ENCODE peak calls at places on chromosomes 4 and X, in nine cellular contexts. M is AG10803, O is mucosa of descending colon, W is lower leg skin, H is choroid plexus epithelial cell, T is WTC11, C is uterus, K is progenitor cell of endocrine pancreas, D is ovary. Z is an unnamed sample.

GRCh38 chr4:99061048-99061447 is 27.5 kb downstream of the ADH5 start:
- DNase-seq in O (no peak), W (no peak), T (no peak), C (no peak), M (peak; percentile 46), H (no peak), K (no peak), D (no peak), Z (no peak)

GRCh38 chr4:165048170-165048569 is 5.5 kb upstream of the TRIM75 start:
- DNase-seq in K (no peak), D (no peak), O (no peak), T (no peak), W (no peak), M (no peak), C (no peak), H (no peak), Z (no peak)

GRCh38 chr4:80705311-80705710 is 325.2 kb upstream of the BMP3 start:
- DNase-seq in W (no peak), C (no peak), H (no peak), T (no peak), D (no peak), O (no peak), K (no peak), M (peak; percentile 8), Z (no peak)

GRCh38 chr4:80540785-80541469 is 205.4 kb downstream of the CFAP299 start:
- DNase-seq in H (no peak), W (no peak), K (no peak), O (no peak), T (no peak), M (peak; percentile 11), C (no peak), D (no peak), Z (no peak)

GRCh38 chr4:73315091-73315490 is 56.5 kb upstream of the ANKRD17 start:
- DNase-seq in T (no peak), H (peak; percentile 23), D (no peak), K (no peak), W (no peak), C (no peak), O (no peak), M (peak; percentile 74), Z (no peak)

GRCh38 chr4:87502580-87503238 is 26.5 kb downstream of the SPARCL1 start:
- DNase-seq in M (peak; percentile 23), C (no peak), H (peak; percentile 51), D (no peak), O (no peak), W (no peak), K (no peak), T (no peak), Z (no peak)

GRCh38 chr4:53705151-53705764 is 114.0 kb upstream of the LNX1 start:
- DNase-seq in H (no peak), C (no peak), T (no peak), W (no peak), M (no peak), O (no peak), D (no peak), K (no peak), Z (no peak)

GRCh38 chr4:54842226-54843055 is 184.7 kb downstream of the KIT start:
- DNase-seq in T (no peak), K (no peak), D (no peak), O (no peak), C (peak; percentile 25), M (no peak), H (no peak), W (no peak), Z (no peak)

GRCh38 chrX:153780678-153781427 is at the start of gene SRPK3:
- DNase-seq in K (no peak), O (no peak), T (no peak), C (no peak), W (no peak), D (no peak), M (no peak), H (no peak), Z (no peak)

GRCh38 chrX:357693-358471 is 28.8 kb downstream of the PPP2R3B start:
- DNase-seq in K (no peak), M (peak; percentile 34), W (no peak), D (no peak), C (no peak), O (no peak), H (peak; percentile 63), T (no peak), Z (no peak)

GRCh38 chr4:128220286-128221235 is 67.1 kb downstream of the PGRMC2 start:
- DNase-seq in T (no peak), W (no peak), H (peak; percentile 86), M (peak; percentile 71), C (no peak), O (no peak), D (no peak), K (no peak), Z (no peak)
- TF ChIP-seq CTCF in T (no peak), W (no peak), H (peak; percentile 39), M (peak; percentile 47), C (no peak), O (no peak), D (no peak), K (peak; percentile 18), Z (no peak)

GRCh38 chr4:139401368-139401767 is 52.6 kb upstream of the RAB33B start:
- DNase-seq in K (no peak), C (no peak), O (no peak), M (no peak), H (no peak), W (no peak), D (no peak), T (no peak), Z (no peak)

DNA sequence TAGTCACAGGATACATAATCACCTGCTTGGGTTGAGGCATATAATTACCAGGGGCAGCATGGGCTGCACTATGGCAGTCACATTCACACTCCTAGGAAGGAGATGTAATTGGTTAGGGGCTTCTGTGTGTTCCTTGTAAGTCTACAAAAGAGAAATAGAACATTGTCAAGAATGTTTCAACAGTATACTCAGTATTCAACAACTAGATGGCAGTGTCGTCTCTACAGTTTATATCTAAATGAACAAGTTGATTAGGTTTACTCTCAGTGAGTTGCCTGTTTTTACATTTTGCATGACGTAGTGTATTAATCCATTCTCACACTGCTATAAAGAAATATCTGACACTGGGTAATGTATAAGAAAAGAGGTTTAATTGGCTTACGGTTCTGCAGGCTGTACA is 50.5 kb upstream of the RAB33B start:
- DNase-seq in O (no peak), H (peak; percentile 35), W (no peak), M (no peak), K (no peak), D (no peak), T (no peak), C (no peak), Z (no peak)
- TF ChIP-seq CTCF in O (no peak), H (peak; percentile 21), W (no peak), M (no peak), K (no peak), D (no peak), T (no peak), C (no peak), Z (no peak)

GRCh38 chr4:41359836-41360213 is 103.1 kb downstream of the UCHL1 start:
- DNase-seq in M (no peak), D (no peak), T (no peak), W (no peak), K (no peak), C (no peak), H (no peak), O (peak; percentile 26), Z (no peak)

GRCh38 chr4:41360214-41360910 is 103.6 kb downstream of the UCHL1 start:
- DNase-seq in D (peak; percentile 54), T (peak; percentile 64), K (peak; percentile 47), C (no peak), H (peak; percentile 25), W (peak; percentile 91), O (peak; percentile 77), M (peak; percentile 31), Z (peak; percentile 71)

GRCh38 chr4:41360911-41361830 is 104.4 kb downstream of the UCHL1 start:
- DNase-seq in H (peak; percentile 32), W (peak; percentile 88), K (peak; percentile 25), C (no peak), D (peak; percentile 36), T (peak; percentile 36), O (peak; percentile 62), M (no peak), Z (peak; percentile 51)

GRCh38 chr4:41358626-41359025 is 101.9 kb downstream of the UCHL1 start:
- DNase-seq in C (no peak), K (no peak), W (no peak), T (no peak), H (no peak), D (no peak), M (no peak), O (no peak), Z (no peak)

DNA sequence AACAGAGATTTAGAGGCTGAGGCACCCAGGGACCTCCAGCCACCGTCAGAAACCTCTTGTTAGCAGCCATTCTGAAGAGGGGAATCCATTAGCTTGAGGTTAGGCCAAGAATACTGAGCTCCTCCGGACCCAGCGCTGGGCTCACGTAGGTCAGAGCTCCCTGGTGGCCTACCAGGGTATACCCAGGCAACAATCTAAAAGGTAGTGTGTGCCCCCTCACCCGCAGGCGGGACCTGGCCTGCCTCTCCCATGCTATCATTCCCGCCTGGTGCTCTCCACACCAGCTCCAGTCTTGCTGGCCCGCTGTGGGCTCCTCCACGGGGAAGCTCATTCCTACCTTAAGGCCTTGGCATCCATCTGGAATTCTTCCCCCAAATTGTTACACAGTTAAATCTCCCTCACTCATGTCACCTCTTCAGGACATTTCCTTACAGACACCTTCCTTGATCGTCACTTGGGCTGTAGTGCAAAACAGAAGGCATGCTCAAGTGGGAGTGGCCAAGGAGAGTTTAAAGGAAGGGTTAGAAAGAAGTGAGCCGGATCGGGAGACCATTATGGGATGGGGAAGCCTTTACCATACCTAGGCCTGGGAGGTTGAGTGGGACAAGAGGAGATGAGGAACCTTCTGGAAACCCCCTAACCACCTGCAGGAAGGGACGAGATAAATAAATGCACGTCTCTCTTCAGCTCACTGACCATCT is 102.5 kb downstream of the UCHL1 start:
- DNase-seq in H (no peak), T (peak; percentile 60), K (no peak), M (no peak), D (no peak), C (no peak), O (no peak), W (no peak), Z (peak; percentile 38)
- TF ChIP-seq CTCF in H (no peak), T (no peak), K (peak; percentile 43), M (no peak), D (no peak), C (no peak), O (no peak), W (no peak), Z (no peak)

GRCh38 chr4:140254656-140255299 is 100.8 kb upstream of the MAML3 start:
- DNase-seq in H (no peak), T (no peak), O (no peak), W (no peak), C (no peak), M (peak; percentile 11), K (no peak), D (no peak), Z (no peak)

GRCh38 chr4:140252144-140252741 is 98.3 kb upstream of the MAML3 start:
- DNase-seq in W (no peak), K (no peak), D (peak; percentile 59), M (peak; percentile 3), C (peak; percentile 65), H (peak; percentile 30), O (peak; percentile 70), T (peak; percentile 48), Z (peak; percentile 21)

GRCh38 chr4:140255467-140255866 is 101.5 kb upstream of the MAML3 start:
- DNase-seq in W (no peak), H (peak; percentile 40), O (no peak), C (no peak), M (peak; percentile 42), T (no peak), K (no peak), D (no peak), Z (no peak)

GRCh38 chr4:140252742-140253555 is 99.0 kb upstream of the MAML3 start:
- DNase-seq in H (peak; percentile 61), W (peak; percentile 93), M (peak; percentile 71), K (peak; percentile 82), D (peak; percentile 85), T (peak; percentile 75), O (peak; percentile 86), C (peak; percentile 79), Z (peak; percentile 91)

GRCh38 chr4:140253556-140254027 is 99.6 kb upstream of the MAML3 start:
- DNase-seq in D (no peak), O (no peak), C (no peak), W (no peak), T (no peak), M (no peak), K (no peak), H (no peak), Z (no peak)
- TF ChIP-seq CTCF in D (no peak), O (no peak), C (no peak), W (no peak), T (no peak), M (no peak), K (peak; percentile 5), H (no peak), Z (no peak)

Z was measured in endothelial cell.